ENCODE peak calls at places on chromosome 11, in four cellular contexts. J is GOT3, P is chondrocyte, E is endothelial cell. Z is an unnamed sample.

GRCh38 chr11:115377882-115378296 is 126.3 kb downstream of the CADM1 start:
- DNase-seq in J (no peak), P (no peak), E (no peak), Z (no peak)

GRCh38 chr11:35006389-35007128 is 90.1 kb downstream of the PDHX start:
- DNase-seq in J (no peak), P (no peak), E (no peak), Z (no peak)

GRCh38 chr11:70191495-70192140 is 11.5 kb upstream of the FADD start:
- DNase-seq in J (peak), P (no peak), E (peak), Z (peak)

GRCh38 chr11:61022311-61023085 is 51.0 kb downstream of the CD6 start:
- DNase-seq in J (no peak), P (no peak), E (no peak), Z (no peak)

GRCh38 chr11:75966546-75967287 is 151.7 kb downstream of the UVRAG start:
- DNase-seq in J (no peak), P (no peak), E (no peak), Z (peak)

GRCh38 chr11:2737226-2737590 is 37.4 kb upstream of the KCNQ1OT1 start:
- DNase-seq in J (no peak), P (no peak), E (no peak), Z (no peak)

GRCh38 chr11:7498193-7498592 is 12.9 kb downstream of the OLFML1 start:
- DNase-seq in J (no peak), P (no peak), E (no peak), Z (no peak)

GRCh38 chr11:72872012-72872411 is 57.8 kb downstream of the ATG16L2 start:
- DNase-seq in J (no peak), P (no peak), E (no peak), Z (no peak)

GRCh38 chr11:121687961-121688566 is 235.3 kb upstream of the SORL1-AS1 start:
- DNase-seq in J (no peak), P (no peak), E (no peak), Z (peak)

GRCh38 chr11:12853652-12854296 is 155.3 kb upstream of the RASSF10 start:
- DNase-seq in J (no peak), P (no peak), E (no peak), Z (peak)

GRCh38 chr11:61495801-61496601 is 12.5 kb upstream of the LRRC10B start:
- DNase-seq in J (no peak), P (no peak), E (no peak), Z (no peak)

GRCh38 chr11:84993386-84993785 is 633.8 kb downstream of the DLG2 start:
- DNase-seq in J (no peak), P (no peak), E (peak), Z (peak)

GRCh38 chr11:115760528-115760837 is 256.3 kb upstream of the CADM1 start:
- DNase-seq in J (no peak), P (no peak), E (no peak), Z (no peak)

GRCh38 chr11:126114486-126115252 is 52.0 kb upstream of the CDON start:
- DNase-seq in J (no peak), P (no peak), E (no peak), Z (no peak)

Z was measured in hepatocyte.